ENCODE peak calls at places on chromosomes 12 and 14, in ten cellular contexts. Y, Q, I, J, E, B, K, T, X and Z are unnamed samples.

GRCh38 chr14:95346820-95347219 is 27.1 kb upstream of the CLMN start:
- DNase-seq in Y (no peak), Q (no peak), I (no peak), J (no peak), E (peak; percentile 97), B (no peak), K (no peak), T (no peak), X (no peak), Z (no peak)

GRCh38 chr14:68468437-68469207 is 324.2 kb downstream of the ZFP36L1 start:
- DNase-seq in Y (no peak), Q (peak; percentile 99), I (no peak), J (no peak), E (no peak), B (no peak), K (no peak), T (no peak), X (no peak), Z (no peak)

GRCh38 chr14:44979740-44980346 is 17.9 kb downstream of the TOGARAM1 start:
- DNase-seq in Y (no peak), Q (no peak), I (peak; percentile 71), J (no peak), E (no peak), B (no peak), K (peak; percentile 63), T (peak; percentile 54), X (no peak), Z (no peak)

GRCh38 chr12:63978519-63978918 is 134.0 kb downstream of the SRGAP1 start:
- DNase-seq in Y (no peak), Q (peak; percentile 88), I (no peak), J (no peak), E (no peak), B (no peak), K (no peak), T (no peak), X (peak; percentile 88), Z (no peak)

GRCh38 chr14:35929171-35929570 is 103.0 kb downstream of the BRMS1L start:
- DNase-seq in Y (no peak), Q (no peak), I (no peak), J (no peak), E (no peak), B (no peak), K (no peak), T (no peak), X (no peak), Z (no peak)

GRCh38 chr14:85584481-85584880 is 54.5 kb downstream of the FLRT2 start:
- DNase-seq in Y (no peak), Q (no peak), I (no peak), J (no peak), E (no peak), B (no peak), K (no peak), T (no peak), X (no peak), Z (no peak)

GRCh38 chr12:65490193-65490592 is 211.7 kb downstream of the MSRB3 start:
- DNase-seq in Y (no peak), Q (no peak), I (no peak), J (no peak), E (no peak), B (no peak), K (no peak), T (no peak), X (no peak), Z (no peak)

GRCh38 chr14:23539209-23539866 is 12.2 kb downstream of the ZFHX2 start:
- DNase-seq in Y (no peak), Q (no peak), I (no peak), J (peak; percentile 45), E (peak; percentile 92), B (no peak), K (no peak), T (no peak), X (peak; percentile 28), Z (no peak)

GRCh38 chr12:27034607-27035293 is 12.4 kb downstream of the MED21 start:
- DNase-seq in Y (no peak), Q (no peak), I (no peak), J (no peak), E (no peak), B (no peak), K (no peak), T (no peak), X (no peak), Z (no peak)

GRCh38 chr14:73058923-73059311 is 583 bp downstream of the RBM25 start:
- DNase-seq in Y (no peak), Q (no peak), I (no peak), J (no peak), E (peak; percentile 68), B (no peak), K (peak; percentile 31), T (peak; percentile 61), X (peak; percentile 14), Z (peak; percentile 50)

GRCh38 chr12:118714051-118714460 is 267.3 kb upstream of the SRRM4 start:
- DNase-seq in Y (no peak), Q (peak; percentile 46), I (no peak), J (no peak), E (peak; percentile 71), B (no peak), K (no peak), T (no peak), X (no peak), Z (no peak)

GRCh38 chr12:15698377-15698867 is 90.8 kb downstream of the EPS8 start:
- DNase-seq in Y (no peak), Q (no peak), I (no peak), J (no peak), E (no peak), B (no peak), K (no peak), T (no peak), X (no peak), Z (no peak)

GRCh38 chr12:120783197-120783596 is 57.6 kb downstream of the ACADS start:
- DNase-seq in Y (no peak), Q (peak; percentile 62), I (no peak), J (no peak), E (no peak), B (no peak), K (no peak), T (no peak), X (peak; percentile 87), Z (no peak)

GRCh38 chr12:113056631-113057488 is at the start of gene DTX1:
- DNase-seq in Y (no peak), Q (no peak), I (no peak), J (peak; percentile 56), E (no peak), B (no peak), K (peak; percentile 43), T (no peak), X (no peak), Z (no peak)
- H3K4me1 ChIP-seq in Y (no peaks in the 10 kb centered on the region), Q (no peaks in the 10 kb centered on the region), I (peaks cover 14% of the 10 kb centered on the region), J (peaks cover 54% of the 10 kb centered on the region), E (no peaks in the 10 kb centered on the region), B (no peaks in the 10 kb centered on the region), K (peaks cover 16% of the 10 kb centered on the region), T (no peaks in the 10 kb centered on the region), X (no peaks in the 10 kb centered on the region), Z (peaks cover 10% of the 10 kb centered on the region)

DNA sequence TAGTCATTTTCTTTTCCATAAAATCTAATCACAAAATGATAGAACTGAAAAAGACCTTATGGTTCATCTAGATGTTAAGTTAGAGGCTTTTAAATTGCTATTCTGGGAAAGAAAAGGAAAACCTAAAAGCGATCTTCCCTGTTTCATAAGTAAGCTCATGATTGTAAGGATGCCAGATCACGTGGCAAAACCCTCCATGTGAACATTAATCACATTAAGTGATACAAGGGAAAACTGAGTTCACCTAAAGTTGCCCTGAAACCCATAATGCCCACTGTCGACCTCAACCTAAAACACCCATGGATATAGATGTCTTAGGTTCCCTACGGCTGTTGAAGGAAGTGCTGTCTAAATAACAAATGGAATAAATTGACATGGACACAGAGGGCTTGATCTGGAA is 3.0 kb upstream of the STXBP6 start:
- DNase-seq in Y (no peak), Q (no peak), I (no peak), J (no peak), E (no peak), B (no peak), K (no peak), T (no peak), X (no peak), Z (no peak)
- H3K27me3 ChIP-seq in Y (peaks cover 3% of the 10 kb centered on the region), Q (peaks cover 30% of the 10 kb centered on the region), I (no peaks in the 10 kb centered on the region), J (peaks cover 15% of the 10 kb centered on the region), E (peaks cover 30% of the 10 kb centered on the region), B (no peaks in the 10 kb centered on the region), K (no peaks in the 10 kb centered on the region), T (no peaks in the 10 kb centered on the region), X (peaks cover 1% of the 10 kb centered on the region), Z (peaks cover 41% of the 10 kb centered on the region)

GRCh38 chr12:93426406-93426805 is 15.3 kb downstream of the UBE2N start:
- DNase-seq in Y (no peak), Q (no peak), I (no peak), J (no peak), E (peak; percentile 82), B (no peak), K (no peak), T (no peak), X (no peak), Z (no peak)
- H3K4me1 ChIP-seq in Y (peaks cover 91% of the 10 kb centered on the region), Q (no peaks in the 10 kb centered on the region), I (peaks cover 66% of the 10 kb centered on the region), J (peaks cover 95% of the 10 kb centered on the region), E (peaks cover 22% of the 10 kb centered on the region), B (peaks cover 2% of the 10 kb centered on the region), K (peaks cover 98% of the 10 kb centered on the region), T (no peaks in the 10 kb centered on the region), X (peaks cover 29% of the 10 kb centered on the region), Z (peaks cover 89% of the 10 kb centered on the region)

GRCh38 chr14:58626441-58626840 is 11.3 kb upstream of the DACT1 start:
- DNase-seq in Y (no peak), Q (no peak), I (no peak), J (no peak), E (no peak), B (no peak), K (no peak), T (no peak), X (peak; percentile 69), Z (no peak)
- H3K27me3 ChIP-seq in Y (no peaks in the 10 kb centered on the region), Q (peaks cover 36% of the 10 kb centered on the region), I (no peaks in the 10 kb centered on the region), J (no peaks in the 10 kb centered on the region), E (no peaks in the 10 kb centered on the region), B (no peaks in the 10 kb centered on the region), K (peaks cover 3% of the 10 kb centered on the region), T (no peaks in the 10 kb centered on the region), X (no peaks in the 10 kb centered on the region), Z (no peaks in the 10 kb centered on the region)

DNA sequence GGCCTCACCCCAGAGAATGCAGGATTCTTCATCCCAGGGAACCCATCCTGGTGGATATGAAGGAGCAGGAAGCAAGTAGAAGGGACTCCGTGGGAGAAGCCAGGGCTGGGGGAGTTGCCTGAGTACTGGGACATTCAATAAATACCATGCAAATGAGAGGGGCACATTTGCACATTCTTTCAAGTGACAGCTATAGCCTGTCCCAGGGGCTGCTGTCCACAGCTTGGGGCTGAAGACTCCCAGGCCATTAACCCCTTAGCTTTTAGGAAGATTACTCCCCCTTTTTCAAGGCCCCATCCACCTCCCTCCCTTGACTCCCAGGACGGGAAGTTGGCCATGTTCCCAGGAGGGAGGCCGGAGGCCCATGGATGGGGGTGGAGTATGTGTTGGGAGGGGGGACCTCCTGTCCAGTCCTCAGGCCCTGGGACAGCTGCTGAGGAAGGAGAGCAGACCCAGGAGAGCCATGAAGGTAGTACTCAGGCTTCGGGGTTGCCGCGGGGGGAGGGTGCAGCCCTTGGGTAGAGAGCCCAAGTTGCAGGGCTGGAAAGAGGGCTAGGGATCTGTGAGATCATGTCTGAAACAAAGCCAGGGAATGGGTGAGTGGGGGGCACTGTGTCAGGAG is 974 bp upstream of the TNS2 start:
- DNase-seq in Y (no peak), Q (no peak), I (peak; percentile 94), J (no peak), E (peak; percentile 96), B (peak; percentile 74), K (peak; percentile 86), T (peak; percentile 87), X (peak; percentile 62), Z (no peak)
- H3K4me1 ChIP-seq in Y (peaks cover 73% of the 10 kb centered on the region), Q (peaks cover 36% of the 10 kb centered on the region), I (peaks cover 92% of the 10 kb centered on the region), J (peaks cover 21% of the 10 kb centered on the region), E (peaks cover 47% of the 10 kb centered on the region), B (no peaks in the 10 kb centered on the region), K (peaks cover 94% of the 10 kb centered on the region), T (peaks cover 58% of the 10 kb centered on the region), X (peaks cover 52% of the 10 kb centered on the region), Z (peaks cover 81% of the 10 kb centered on the region)

GRCh38 chr12:57031789-57032188 is 15.5 kb upstream of the TAC3 start:
- DNase-seq in Y (no peak), Q (no peak), I (peak; percentile 45), J (no peak), E (no peak), B (no peak), K (no peak), T (no peak), X (no peak), Z (no peak)
- H3K27me3 ChIP-seq in Y (no peaks in the 10 kb centered on the region), Q (peaks cover 43% of the 10 kb centered on the region), I (no peaks in the 10 kb centered on the region), J (no peaks in the 10 kb centered on the region), E (no peaks in the 10 kb centered on the region), B (no peaks in the 10 kb centered on the region), K (peaks cover 37% of the 10 kb centered on the region), T (no peaks in the 10 kb centered on the region), X (peaks cover 62% of the 10 kb centered on the region), Z (no peaks in the 10 kb centered on the region)